ENCODE peak calls at places on chromosomes 13 and 19, in four cellular contexts. D is GM12891, V is H1, H is GM12878. B is an unnamed sample.

GRCh38 chr13:38687246-38688229 is 661 bp downstream of the FREM2 start:
- DNase-seq in D (no peak), V (no peak), H (no peak), B (no peak)

GRCh38 chr19:2261438-2262172 is 5.4 kb upstream of the JSRP1 start:
- DNase-seq in V (no peak), H (no peak), D (no peak), B (no peak)

GRCh38 chr13:20294497-20294896 is 62.4 kb upstream of the GJB6 start:
- DNase-seq in D (no peak), V (no peak), H (no peak), B (no peak)

GRCh38 chr19:3186377-3186688 is 603 bp downstream of the NCLN start:
- DNase-seq in D (no peak), V (no peak), H (no peak), B (no peak)

GRCh38 chr19:35118268-35119026 is 2.8 kb downstream of the FXYD3 start:
- DNase-seq in D (no peak), V (no peak), H (no peak), B (no peak)

GRCh38 chr13:99989376-99990044 is 7.9 kb downstream of the ZIC2 start:
- DNase-seq in V (no peak), D (no peak), H (no peak), B (no peak)

GRCh38 chr19:347946-348861 is 3.6 kb upstream of the MIER2 start:
- DNase-seq in D (no peak), V (no peak), H (no peak), B (no peak)

GRCh38 chr19:18107235-18108083 is 9.9 kb downstream of the MAST3 start:
- DNase-seq in H (no peak), V (no peak), D (no peak), B (no peak)

GRCh38 chr13:21528616-21529015 is 69.5 kb upstream of the ZDHHC20 start:
- DNase-seq in D (no peak), H (no peak), V (no peak), B (no peak)

GRCh38 chr13:50421457-50422130 is 406.4 kb downstream of the KCNRG start:
- DNase-seq in H (no peak), D (no peak), V (no peak), B (no peak)

GRCh38 chr13:98629055-98629454 is 52.1 kb upstream of the STK24 start:
- DNase-seq in H (no peak), D (no peak), V (no peak), B (no peak)

GRCh38 chr19:50512999-50513745 is 541 bp downstream of the ASPDH start:
- DNase-seq in H (no peak), D (no peak), V (no peak), B (no peak)

GRCh38 chr13:98254541-98254940 is 77.5 kb upstream of the RNF113B start:
- DNase-seq in V (no peak), H (no peak), D (no peak), B (no peak)

GRCh38 chr19:33385956-33386355 is 12.4 kb downstream of the CEBPG start:
- DNase-seq in H (no peak), V (no peak), D (no peak), B (no peak)

GRCh38 chr19:18669524-18669817 is 14.0 kb upstream of the CRTC1 start:
- DNase-seq in D (no peak), V (no peak), H (no peak), B (no peak)

GRCh38 chr19:55626350-55626749 is 2.0 kb upstream of the ZNF784 start:
- DNase-seq in D (no peak), V (no peak), H (no peak), B (no peak)

GRCh38 chr13:106911020-106911419 is 343.1 kb upstream of the ARGLU1 start:
- DNase-seq in V (no peak), H (no peak), D (no peak), B (no peak)

GRCh38 chr19:17114414-17114831 is 38.8 kb downstream of the MYO9B start:
- DNase-seq in H (no peak), D (no peak), V (no peak), B (no peak)

GRCh38 chr19:2230029-2230531 is 6.0 kb downstream of the PLEKHJ1 start:
- DNase-seq in H (no peak), D (no peak), V (no peak), B (no peak)

GRCh38 chr19:53999694-54000093 is 8.3 kb downstream of the CACNG6 start:
- DNase-seq in H (no peak), D (no peak), V (no peak), B (no peak)

GRCh38 chr13:74641586-74641985 is 507.4 kb upstream of the KLF12 start:
- DNase-seq in V (no peak), D (no peak), H (no peak), B (no peak)

GRCh38 chr13:34833562-34834182 is 108.4 kb upstream of the NBEA start:
- DNase-seq in H (no peak), D (no peak), V (peak; percentile 34), B (no peak)

GRCh38 chr13:94549241-94550029 is 46.5 kb downstream of the TGDS start:
- DNase-seq in D (peak; percentile 86), H (peak; percentile 93), V (peak; percentile 76), B (peak; percentile 85)
- TF ChIP-seq POLR2AphosphoS5 in D (no peak), H (peak; percentile 71), V (peak; percentile 48), B (peak; percentile 51)

GRCh38 chr19:32068805-32069204 is 276.6 kb upstream of the ZNF507 start:
- DNase-seq in H (no peak), D (no peak), V (no peak), B (no peak)
- TF ChIP-seq POLR2A in H (no peak), D (no peak), V (no peak), B (no peak)

GRCh38 chr13:23386533-23386932 is 47.0 kb downstream of the SACS start:
- DNase-seq in V (no peak), D (no peak), H (no peak), B (no peak)

GRCh38 chr13:23385931-23386330 is 47.6 kb downstream of the SACS start:
- DNase-seq in H (no peak), V (no peak), D (no peak), B (no peak)

GRCh38 chr13:23383151-23383550 is 50.4 kb downstream of the SACS start:
- DNase-seq in V (no peak), D (no peak), H (no peak), B (no peak)

GRCh38 chr13:23381877-23382276 is 51.6 kb downstream of the SACS start:
- DNase-seq in D (no peak), H (no peak), V (no peak), B (no peak)

GRCh38 chr13:23384111-23384510 is 49.4 kb downstream of the SACS start:
- DNase-seq in V (no peak), H (peak; percentile 82), D (no peak), B (no peak)
- TF ChIP-seq TAF1 in V (no peak), H (no peak), D (peak; percentile 16), B (no peak)

GRCh38 chr19:41872384-41872774 is 4.7 kb upstream of the CD79A start:
- DNase-seq in V (no peak), D (no peak), H (no peak), B (no peak)

GRCh38 chr19:41872775-41873647 is 4.1 kb upstream of the CD79A start:
- DNase-seq in D (no peak), V (peak; percentile 68), H (no peak), B (no peak)

GRCh38 chr19:41869374-41869955 is 7.6 kb upstream of the CD79A start:
- DNase-seq in D (no peak), V (no peak), H (no peak), B (no peak)

GRCh38 chr19:41870401-41870873 is 6.6 kb upstream of the CD79A start:
- DNase-seq in H (no peak), V (no peak), D (no peak), B (no peak)

DNA sequence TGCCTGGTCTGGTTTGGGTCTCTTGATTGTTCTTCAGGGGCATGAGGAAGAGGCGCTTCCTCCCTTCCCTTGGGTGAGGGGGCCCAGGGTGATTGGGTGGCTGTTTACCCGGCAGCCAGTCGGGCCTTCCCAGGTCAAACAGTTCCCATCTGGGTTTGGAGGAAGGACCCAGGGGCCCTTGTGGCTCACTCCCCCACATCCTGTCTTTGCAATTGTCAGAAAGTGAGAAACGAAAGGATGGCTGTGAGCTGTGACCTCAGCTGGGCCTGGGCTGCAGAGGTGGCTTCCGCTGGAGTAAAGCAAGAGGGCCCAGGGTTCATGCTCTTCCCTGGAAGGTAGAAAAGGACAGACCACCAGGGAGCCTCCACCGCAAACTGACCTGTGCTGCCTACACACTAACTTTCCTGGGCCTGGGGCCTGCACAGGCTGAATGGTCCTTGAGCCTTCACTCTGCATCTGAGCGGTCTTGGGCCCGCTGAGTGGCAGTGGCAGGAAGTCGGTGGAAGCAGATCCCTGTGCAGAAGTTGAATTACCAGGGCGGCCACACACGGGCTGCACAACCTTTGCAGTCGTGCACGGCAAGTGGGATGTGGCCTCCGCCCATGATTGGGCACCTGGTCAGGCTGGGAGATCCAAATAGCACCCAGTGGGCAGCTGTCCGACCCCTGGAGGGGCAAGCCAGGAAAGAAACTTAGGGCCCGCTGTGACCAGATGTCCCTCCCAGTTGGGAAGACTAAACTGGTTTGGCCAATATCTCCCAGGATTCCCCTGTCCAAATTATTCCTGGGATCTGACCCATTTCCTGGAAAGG is 5.3 kb upstream of the CD79A start:
- DNase-seq in D (peak; percentile 75), V (no peak), H (peak; percentile 80), B (peak; percentile 81)
- TF ChIP-seq POLR2AphosphoS5 in D (peak; percentile 97), V (peak; percentile 90), H (peak; percentile 82), B (peak; percentile 98)

GRCh38 chr13:75763511-75763910 is 127.4 kb downstream of the LMO7 start:
- DNase-seq in H (no peak), D (no peak), V (no peak), B (no peak)

GRCh38 chr13:75762967-75763366 is 126.8 kb downstream of the LMO7 start:
- DNase-seq in V (no peak), H (peak; percentile 24), D (no peak), B (no peak)

GRCh38 chr13:75769141-75769905 is 133.2 kb downstream of the LMO7 start:
- DNase-seq in H (no peak), D (no peak), V (no peak), B (no peak)

GRCh38 chr13:75764251-75764650 is 128.1 kb downstream of the LMO7 start:
- DNase-seq in H (no peak), D (no peak), V (no peak), B (no peak)

GRCh38 chr13:75766636-75767035 is 130.5 kb downstream of the LMO7 start:
- DNase-seq in H (no peak), V (no peak), D (no peak), B (no peak)
- TF ChIP-seq POLR2A in H (no peak), V (no peak), D (no peak), B (no peak)

DNA sequence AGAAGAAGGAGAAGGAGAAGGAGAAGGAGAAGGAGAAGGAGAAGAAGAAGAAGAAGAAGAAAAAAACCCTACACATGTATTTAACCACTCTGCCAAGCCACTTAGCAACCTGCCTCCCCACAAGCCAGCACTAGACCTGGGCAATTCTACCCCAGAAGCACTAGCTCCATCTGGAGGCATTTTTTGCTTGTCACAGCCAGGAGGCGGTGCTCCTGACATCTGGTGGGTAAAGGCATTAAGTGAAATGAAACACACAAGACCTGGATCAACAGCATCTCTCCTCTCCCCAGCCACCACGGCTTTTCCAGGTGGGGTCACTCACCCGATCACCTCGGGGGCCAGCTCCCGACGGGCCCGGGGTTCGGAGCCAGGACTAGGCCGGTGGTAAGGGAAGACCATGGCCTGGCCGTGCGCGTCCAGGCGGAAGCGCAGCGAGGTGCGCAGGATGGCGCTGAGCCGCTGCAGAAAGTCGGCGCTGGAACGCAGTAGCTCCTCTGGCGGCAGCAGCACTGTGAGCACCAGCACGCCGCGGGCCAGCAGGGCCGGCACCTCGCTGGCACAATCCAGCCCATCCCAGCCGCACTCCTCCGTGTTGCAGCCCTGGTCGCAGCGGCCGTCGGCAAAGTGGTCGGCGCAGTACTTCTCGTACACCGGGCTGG is 26.9 kb downstream of the NOTCH3 start:
- DNase-seq in V (no peak), H (no peak), D (no peak), B (no peak)
- TF ChIP-seq TAF1 in V (no peak), H (no peak), D (no peak), B (no peak)